ENCODE peak calls at places on chromosomes 12 and 14, in five cellular contexts. K, L, B, P and W are unnamed samples.

GRCh38 chr12:2912216-2912575 is 21.5 kb downstream of the TULP3 start:
- DNase-seq in K (no peak), P (no peak), L (no peak), B (no peak), W (no peak)

GRCh38 chr12:115619061-115619460 is 658.4 kb downstream of the MED13L start:
- DNase-seq in B (no peak), P (no peak), L (no peak), K (no peak), W (no peak)

GRCh38 chr12:132170094-132170636 is 25.9 kb downstream of the NOC4L start:
- DNase-seq in P (no peak), B (no peak), K (no peak), L (no peak), W (no peak)

GRCh38 chr14:79293482-79293881 is 917.8 kb downstream of the DIO2 start:
- DNase-seq in P (no peak), B (no peak), L (no peak), K (peak), W (no peak)

GRCh38 chr12:119989619-119990381 is 764 bp downstream of the BICDL1 start:
- DNase-seq in P (no peak), B (peak), L (no peak), K (no peak), W (peak)

GRCh38 chr14:52342849-52343606 is 28.9 kb downstream of the PTGER2 start:
- DNase-seq in K (no peak), B (no peak), L (no peak), P (no peak), W (no peak)

GRCh38 chr14:68147331-68147730 is 327.8 kb downstream of the RAD51B start:
- DNase-seq in B (no peak), L (no peak), P (no peak), K (no peak), W (no peak)

GRCh38 chr14:29706700-29707099 is 220.9 kb downstream of the PRKD1 start:
- DNase-seq in B (no peak), P (no peak), K (no peak), L (no peak), W (no peak)

GRCh38 chr14:54291491-54292191 is 105.2 kb upstream of the CDKN3 start:
- DNase-seq in L (no peak), B (no peak), P (no peak), K (no peak), W (no peak)

GRCh38 chr12:46549527-46550265 is 177.1 kb upstream of the SLC38A2 start:
- DNase-seq in B (peak), L (peak), K (no peak), P (no peak), W (peak)

GRCh38 chr12:45598761-45599160 is 130.7 kb upstream of the ARID2 start:
- DNase-seq in L (no peak), P (no peak), B (no peak), K (no peak), W (no peak)

GRCh38 chr14:61696753-61697318 is 1.5 kb downstream of the HIF1A start:
- DNase-seq in P (no peak), L (no peak), K (no peak), B (no peak), W (no peak)

GRCh38 chr14:68978550-68978911 is 571 bp downstream of the ACTN1 start:
- DNase-seq in L (no peak), K (peak), B (peak), P (peak), W (peak)

GRCh38 chr12:111467092-111467861 is 61.6 kb downstream of the SH2B3 start:
- DNase-seq in K (no peak), L (no peak), P (peak), B (no peak), W (no peak)

GRCh38 chr12:1595026-1595561 is 713 bp upstream of the FBXL14 start:
- DNase-seq in P (no peak), K (no peak), L (no peak), B (no peak), W (no peak)

GRCh38 chr14:51652168-51653095 is 722 bp downstream of the FRMD6 start:
- DNase-seq in P (peak), B (peak), L (no peak), K (peak), W (no peak)

GRCh38 chr12:40215977-40216376 is 8.8 kb upstream of the LRRK2 start:
- DNase-seq in L (no peak), K (no peak), P (no peak), B (no peak), W (no peak)

GRCh38 chr14:68000516-68000915 is 180.9 kb downstream of the RAD51B start:
- DNase-seq in K (no peak), B (no peak), L (no peak), P (no peak), W (no peak)

GRCh38 chr12:56350662-56351061 is 9.2 kb downstream of the STAT2 start:
- DNase-seq in P (no peak), B (no peak), K (no peak), L (no peak), W (no peak)

GRCh38 chr12:24940157-24940556 is 8.7 kb downstream of the BCAT1 start:
- DNase-seq in P (no peak), L (no peak), B (no peak), K (no peak), W (no peak)